ENCODE peak calls at places on chromosomes 7 and 10, in eight cellular contexts. One of them, this sample, is unnamed.

GRCh38 chr7:85695041-85695990 is 508.5 kb upstream of the SEMA3D start:
- DNase-seq in A549: peak
- DNase-seq in ovary: no peak
- DNase-seq in H54: no peak
- DNase-seq in HCT116: no peak
- DNase-seq in esophagus muscularis mucosa: no peak
- DNase-seq in spleen: no peak
- DNase-seq in uterus: no peak
- DNase-seq in this sample: no peak

GRCh38 chr7:21327422-21328191 is 100.3 kb upstream of the SP4 start:
- DNase-seq in A549: no peak
- DNase-seq in ovary: no peak
- DNase-seq in H54: no peak
- DNase-seq in HCT116: no peak
- DNase-seq in esophagus muscularis mucosa: no peak
- DNase-seq in spleen: no peak
- DNase-seq in uterus: no peak
- DNase-seq in this sample: no peak

GRCh38 chr10:71769279-71769823 is 4.0 kb downstream of the VSIR start:
- DNase-seq in A549: no peak
- DNase-seq in ovary: no peak
- DNase-seq in H54: no peak
- DNase-seq in HCT116: no peak
- DNase-seq in esophagus muscularis mucosa: no peak
- DNase-seq in spleen: peak
- DNase-seq in uterus: no peak
- DNase-seq in this sample: no peak

GRCh38 chr7:141097430-141097829 is 23.6 kb downstream of the TMEM178B start:
- DNase-seq in A549: peak
- DNase-seq in ovary: no peak
- DNase-seq in H54: no peak
- DNase-seq in HCT116: no peak
- DNase-seq in esophagus muscularis mucosa: no peak
- DNase-seq in spleen: no peak
- DNase-seq in uterus: no peak
- DNase-seq in this sample: peak

GRCh38 chr10:17019696-17020095 is 109.9 kb downstream of the CUBN start:
- DNase-seq in A549: no peak
- DNase-seq in ovary: no peak
- DNase-seq in H54: no peak
- DNase-seq in HCT116: no peak
- DNase-seq in esophagus muscularis mucosa: no peak
- DNase-seq in spleen: no peak
- DNase-seq in uterus: no peak
- DNase-seq in this sample: no peak

GRCh38 chr10:124288928-124289921 is 129.5 kb downstream of the OAT start:
- DNase-seq in A549: no peak
- DNase-seq in ovary: no peak
- DNase-seq in H54: no peak
- DNase-seq in HCT116: no peak
- DNase-seq in esophagus muscularis mucosa: no peak
- DNase-seq in spleen: peak
- DNase-seq in uterus: no peak
- DNase-seq in this sample: no peak

GRCh38 chr7:123723913-123724312 is 24.9 kb downstream of the WASL start:
- DNase-seq in A549: no peak
- DNase-seq in ovary: no peak
- DNase-seq in H54: no peak
- DNase-seq in HCT116: no peak
- DNase-seq in esophagus muscularis mucosa: no peak
- DNase-seq in spleen: no peak
- DNase-seq in uterus: no peak
- DNase-seq in this sample: no peak

GRCh38 chr7:50779427-50779826 is 3.3 kb downstream of the GRB10 start:
- DNase-seq in A549: no peak
- DNase-seq in ovary: no peak
- DNase-seq in H54: no peak
- DNase-seq in HCT116: no peak
- DNase-seq in esophagus muscularis mucosa: no peak
- DNase-seq in spleen: no peak
- DNase-seq in uterus: no peak
- DNase-seq in this sample: no peak

GRCh38 chr10:73950569-73950968 is 39.6 kb downstream of the PLAU start:
- DNase-seq in A549: no peak
- DNase-seq in ovary: no peak
- DNase-seq in H54: no peak
- DNase-seq in HCT116: no peak
- DNase-seq in esophagus muscularis mucosa: no peak
- DNase-seq in spleen: no peak
- DNase-seq in uterus: no peak
- DNase-seq in this sample: no peak

GRCh38 chr10:62186999-62187695 is 81.5 kb downstream of the RTKN2 start:
- DNase-seq in A549: no peak
- DNase-seq in ovary: no peak
- DNase-seq in H54: no peak
- DNase-seq in HCT116: no peak
- DNase-seq in esophagus muscularis mucosa: no peak
- DNase-seq in spleen: no peak
- DNase-seq in uterus: no peak
- DNase-seq in this sample: no peak

GRCh38 chr10:105148921-105149320 is 507.8 kb downstream of the SORCS3 start:
- DNase-seq in A549: no peak
- DNase-seq in ovary: no peak
- DNase-seq in H54: no peak
- DNase-seq in HCT116: no peak
- DNase-seq in esophagus muscularis mucosa: no peak
- DNase-seq in spleen: no peak
- DNase-seq in uterus: no peak
- DNase-seq in this sample: no peak

GRCh38 chr10:69501657-69502056 is 50.4 kb downstream of the TSPAN15 start:
- DNase-seq in A549: no peak
- DNase-seq in ovary: no peak
- DNase-seq in H54: no peak
- DNase-seq in HCT116: no peak
- DNase-seq in esophagus muscularis mucosa: no peak
- DNase-seq in spleen: peak
- DNase-seq in uterus: peak
- DNase-seq in this sample: no peak

GRCh38 chr10:107970512-107970911 is 806.0 kb upstream of the SORCS1 start:
- DNase-seq in A549: no peak
- DNase-seq in ovary: no peak
- DNase-seq in H54: no peak
- DNase-seq in HCT116: no peak
- DNase-seq in esophagus muscularis mucosa: no peak
- DNase-seq in spleen: no peak
- DNase-seq in uterus: no peak
- DNase-seq in this sample: no peak

GRCh38 chr10:19658622-19659233 is 157.5 kb upstream of the PLXDC2 start:
- DNase-seq in A549: no peak
- DNase-seq in ovary: no peak
- DNase-seq in H54: no peak
- DNase-seq in HCT116: no peak
- DNase-seq in esophagus muscularis mucosa: no peak
- DNase-seq in spleen: no peak
- DNase-seq in uterus: no peak
- DNase-seq in this sample: no peak

GRCh38 chr7:22647451-22648257 is 79.3 kb upstream of the IL6 start:
- DNase-seq in A549: no peak
- DNase-seq in ovary: no peak
- DNase-seq in H54: no peak
- DNase-seq in HCT116: no peak
- DNase-seq in esophagus muscularis mucosa: no peak
- DNase-seq in spleen: no peak
- DNase-seq in uterus: no peak
- DNase-seq in this sample: no peak

GRCh38 chr7:140672382-140673062 is at the start of gene ADCK2:
- DNase-seq in A549: peak
- DNase-seq in ovary: peak
- DNase-seq in H54: peak
- DNase-seq in HCT116: no peak
- DNase-seq in esophagus muscularis mucosa: no peak
- DNase-seq in spleen: peak
- DNase-seq in uterus: peak
- DNase-seq in this sample: peak

GRCh38 chr7:73526892-73527821 is 5.1 kb upstream of the BAZ1B start:
- DNase-seq in A549: no peak
- DNase-seq in ovary: no peak
- DNase-seq in H54: no peak
- DNase-seq in HCT116: no peak
- DNase-seq in esophagus muscularis mucosa: no peak
- DNase-seq in spleen: peak
- DNase-seq in uterus: no peak
- DNase-seq in this sample: no peak

GRCh38 chr7:130910949-130911944 is 177.2 kb upstream of the KLF14 start:
- DNase-seq in A549: peak
- DNase-seq in ovary: no peak
- DNase-seq in H54: no peak
- DNase-seq in HCT116: no peak
- DNase-seq in esophagus muscularis mucosa: no peak
- DNase-seq in spleen: no peak
- DNase-seq in uterus: no peak
- DNase-seq in this sample: no peak

GRCh38 chr7:130912910-130913720 is 179.1 kb upstream of the KLF14 start:
- DNase-seq in A549: peak
- DNase-seq in ovary: peak
- DNase-seq in H54: peak
- DNase-seq in HCT116: peak
- DNase-seq in esophagus muscularis mucosa: no peak
- DNase-seq in spleen: peak
- DNase-seq in uterus: peak
- DNase-seq in this sample: peak

GRCh38 chr7:130913721-130914588 is 179.9 kb upstream of the KLF14 start:
- DNase-seq in A549: no peak
- DNase-seq in ovary: no peak
- DNase-seq in H54: no peak
- DNase-seq in HCT116: no peak
- DNase-seq in esophagus muscularis mucosa: no peak
- DNase-seq in spleen: no peak
- DNase-seq in uterus: no peak
- DNase-seq in this sample: no peak

GRCh38 chr7:130909881-130910672 is 176.1 kb upstream of the KLF14 start:
- DNase-seq in A549: no peak
- DNase-seq in ovary: no peak
- DNase-seq in H54: no peak
- DNase-seq in HCT116: no peak
- DNase-seq in esophagus muscularis mucosa: no peak
- DNase-seq in spleen: no peak
- DNase-seq in uterus: no peak
- DNase-seq in this sample: peak

DNA sequence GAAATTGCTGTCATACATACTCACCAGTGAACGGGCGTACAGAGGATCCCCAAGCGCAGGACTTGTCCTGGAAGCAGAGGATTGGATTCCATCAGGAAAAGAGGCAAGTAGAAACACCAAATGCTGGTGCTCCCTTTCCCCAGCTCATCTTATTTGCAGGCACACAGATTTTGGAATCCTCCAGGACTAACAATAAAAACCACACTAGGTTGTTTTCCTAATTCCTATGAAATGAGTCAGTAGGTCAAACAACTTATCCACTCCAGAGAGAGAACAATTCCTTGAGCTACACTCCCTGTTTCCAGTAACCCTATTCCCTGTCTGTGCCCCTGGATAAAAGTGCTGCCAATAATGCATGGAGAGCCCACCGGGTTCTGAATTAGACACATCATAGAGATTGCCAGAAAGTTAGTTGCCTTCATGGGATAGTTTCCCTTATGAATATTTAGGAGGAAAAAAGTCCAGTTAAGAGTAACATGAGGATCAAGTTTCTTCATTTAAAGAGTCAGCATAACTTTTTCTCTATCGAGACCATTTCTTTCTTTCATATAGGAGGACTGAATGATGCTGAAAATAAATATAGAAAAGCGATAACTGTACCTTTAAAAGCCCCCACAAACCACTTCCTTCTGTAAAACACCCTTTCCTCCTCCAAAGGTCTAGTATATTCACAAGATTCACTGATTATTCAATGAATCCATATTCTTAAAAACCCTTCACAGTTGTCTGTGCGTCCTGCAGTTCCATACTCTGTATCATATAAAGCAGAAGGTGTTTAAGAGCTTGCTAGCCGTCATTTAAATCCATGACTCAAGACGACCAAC is 178.3 kb upstream of the KLF14 start:
- DNase-seq in A549: peak
- DNase-seq in ovary: no peak
- DNase-seq in H54: no peak
- DNase-seq in HCT116: no peak
- DNase-seq in esophagus muscularis mucosa: no peak
- DNase-seq in spleen: no peak
- DNase-seq in uterus: no peak
- DNase-seq in this sample: no peak
- TF ChIP-seq POLR2A in A549: no peak
- TF ChIP-seq POLR2A in ovary: no peak
- TF ChIP-seq POLR2A in H54: peak
- TF ChIP-seq POLR2A in HCT116: no peak
- TF ChIP-seq POLR2A in esophagus muscularis mucosa: no peak
- TF ChIP-seq POLR2A in spleen: no peak
- TF ChIP-seq POLR2A in uterus: peak
- TF ChIP-seq POLR2A in this sample: no peak

GRCh38 chr10:131355116-131355515 is 43.6 kb upstream of the TCERG1L start:
- DNase-seq in A549: no peak
- DNase-seq in ovary: no peak
- DNase-seq in H54: no peak
- DNase-seq in HCT116: no peak
- DNase-seq in esophagus muscularis mucosa: peak
- DNase-seq in spleen: no peak
- DNase-seq in uterus: no peak
- DNase-seq in this sample: no peak
- TF ChIP-seq POLR2A in A549: no peak
- TF ChIP-seq POLR2A in ovary: no peak
- TF ChIP-seq POLR2A in H54: no peak
- TF ChIP-seq POLR2A in HCT116: no peak
- TF ChIP-seq POLR2A in esophagus muscularis mucosa: no peak
- TF ChIP-seq POLR2A in spleen: no peak
- TF ChIP-seq POLR2A in uterus: no peak
- TF ChIP-seq POLR2A in this sample: no peak

DNA sequence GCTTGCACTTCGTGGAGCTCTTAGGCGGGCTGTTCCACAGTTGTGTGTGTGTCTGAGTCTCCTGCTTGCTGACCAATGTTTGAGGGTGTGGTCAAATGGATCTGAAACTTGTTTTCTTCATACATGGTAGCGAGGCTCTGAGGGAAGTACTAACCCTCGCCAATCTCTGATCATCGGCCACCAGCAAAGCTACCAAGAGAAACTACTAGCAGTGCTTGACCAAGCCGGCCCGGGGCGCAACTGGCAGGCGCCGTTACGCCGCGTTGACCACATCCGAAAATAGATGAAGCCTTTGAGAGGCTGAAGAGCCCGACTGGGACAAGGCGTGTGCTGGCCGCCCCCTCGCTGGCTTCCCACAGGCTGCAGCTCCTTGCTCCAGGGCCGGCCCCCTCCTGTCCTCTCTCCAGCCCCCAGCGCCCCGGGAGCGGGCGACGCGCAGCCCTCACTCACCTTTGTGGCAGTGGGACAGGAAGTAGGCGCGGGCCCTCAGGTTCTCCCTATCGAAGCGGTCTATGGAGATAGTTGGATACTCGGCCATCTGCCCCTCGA is 370 bp downstream of the DCLRE1C start:
- DNase-seq in A549: peak
- DNase-seq in ovary: no peak
- DNase-seq in H54: peak
- DNase-seq in HCT116: peak
- DNase-seq in esophagus muscularis mucosa: peak
- DNase-seq in spleen: peak
- DNase-seq in uterus: no peak
- DNase-seq in this sample: peak
- TF ChIP-seq POLR2A in A549: no peak
- TF ChIP-seq POLR2A in ovary: no peak
- TF ChIP-seq POLR2A in H54: no peak
- TF ChIP-seq POLR2A in HCT116: no peak
- TF ChIP-seq POLR2A in esophagus muscularis mucosa: no peak
- TF ChIP-seq POLR2A in spleen: no peak
- TF ChIP-seq POLR2A in uterus: no peak
- TF ChIP-seq POLR2A in this sample: no peak

GRCh38 chr10:87659571-87660483 is at the start of gene PAPSS2:
- DNase-seq in A549: peak
- DNase-seq in ovary: peak
- DNase-seq in H54: no peak
- DNase-seq in HCT116: no peak
- DNase-seq in esophagus muscularis mucosa: no peak
- DNase-seq in spleen: peak
- DNase-seq in uterus: peak
- DNase-seq in this sample: peak
- TF ChIP-seq POLR2A in A549: peak
- TF ChIP-seq POLR2A in ovary: no peak
- TF ChIP-seq POLR2A in H54: peak
- TF ChIP-seq POLR2A in HCT116: no peak
- TF ChIP-seq POLR2A in esophagus muscularis mucosa: no peak
- TF ChIP-seq POLR2A in spleen: no peak
- TF ChIP-seq POLR2A in uterus: peak
- TF ChIP-seq POLR2A in this sample: no peak